ENCODE peak calls at places on chromosomes 3 and 15, in eight cellular contexts. H is SJCRH30, M is spleen, W is GM12891, Y is amniotic stem cell, E is GM19239, O is right cardiac atrium, R is T-cell. D is an unnamed sample.

GRCh38 chr3:185737740-185738680 is 86.8 kb downstream of the IGF2BP2 start:
- DNase-seq in O (no peak), H (no peak), W (no peak), R (no peak), E (no peak), Y (no peak), M (no peak), D (no peak)

GRCh38 chr3:11465744-11466611 is 177.7 kb downstream of the VGLL4 start:
- DNase-seq in M (no peak), W (no peak), R (no peak), H (no peak), E (no peak), Y (peak), O (peak), D (peak)

GRCh38 chr3:124520970-124521369 is 209.3 kb upstream of the UMPS start:
- DNase-seq in E (no peak), W (no peak), H (no peak), R (no peak), M (no peak), O (no peak), Y (no peak), D (peak)

GRCh38 chr3:126983653-126984390 is 907 bp downstream of the PLXNA1 start:
- DNase-seq in W (peak), R (no peak), O (no peak), H (peak), E (no peak), Y (no peak), M (peak), D (peak)

GRCh38 chr3:127999509-128000106 is 52.6 kb upstream of the SEC61A1 start:
- DNase-seq in O (no peak), W (no peak), E (no peak), Y (no peak), M (no peak), R (no peak), H (no peak), D (no peak)

GRCh38 chr15:45183001-45183400 is 4.8 kb downstream of the SHF start:
- DNase-seq in W (no peak), R (no peak), O (no peak), E (no peak), H (no peak), M (no peak), Y (no peak), D (no peak)

GRCh38 chr3:185924375-185924774 is 13.4 kb downstream of the TRA2B start:
- DNase-seq in E (no peak), Y (no peak), M (no peak), W (no peak), R (no peak), H (no peak), O (no peak), D (no peak)

GRCh38 chr3:44555753-44556152 is 760 bp downstream of the ZKSCAN7 start:
- DNase-seq in O (no peak), Y (no peak), E (peak), H (no peak), R (no peak), W (peak), M (no peak), D (no peak)

GRCh38 chr15:99436472-99437314 is 129.1 kb upstream of the MEF2A start:
- DNase-seq in M (no peak), H (no peak), E (no peak), Y (no peak), O (no peak), R (no peak), W (no peak), D (no peak)

GRCh38 chr3:42961633-42962032 is 17.5 kb upstream of the GASK1A start:
- DNase-seq in O (no peak), R (no peak), H (no peak), W (no peak), Y (peak), E (no peak), M (no peak), D (no peak)

GRCh38 chr15:80871801-80872327 is 92.7 kb downstream of the CEMIP start:
- DNase-seq in M (no peak), H (no peak), Y (no peak), E (no peak), W (no peak), O (no peak), R (no peak), D (no peak)

GRCh38 chr15:90552162-90552928 is 22.6 kb downstream of the CRTC3 start:
- DNase-seq in H (peak), R (no peak), W (no peak), M (no peak), O (no peak), E (no peak), Y (no peak), D (no peak)

GRCh38 chr3:54970895-54971294 is 43.0 kb upstream of the LRTM1 start:
- DNase-seq in E (no peak), Y (no peak), O (no peak), H (no peak), W (no peak), M (no peak), R (no peak), D (no peak)

GRCh38 chr3:12948891-12949711 is 107.7 kb upstream of the RPL32 start:
- DNase-seq in E (peak), M (no peak), R (no peak), O (no peak), W (no peak), Y (peak), H (no peak), D (peak)

GRCh38 chr3:53850895-53851294 is 4.5 kb downstream of the IL17RB start:
- DNase-seq in M (no peak), H (no peak), Y (no peak), O (peak), W (no peak), E (no peak), R (no peak), D (no peak)

GRCh38 chr15:61743352-61743909 is 316.8 kb downstream of the VPS13C start:
- DNase-seq in E (no peak), Y (no peak), H (no peak), W (no peak), M (no peak), R (no peak), O (no peak), D (no peak)

GRCh38 chr15:79967331-79968182 is 3.4 kb downstream of the BCL2A1 start:
- DNase-seq in W (no peak), O (no peak), H (no peak), E (no peak), Y (no peak), R (no peak), M (peak), D (no peak)

GRCh38 chr3:105369501-105370371 is 3.0 kb downstream of the ALCAM start:
- DNase-seq in R (peak), M (peak), H (peak), E (no peak), O (peak), W (no peak), Y (peak), D (peak)

GRCh38 chr3:188508454-188508853 is 354.5 kb downstream of the LPP start:
- DNase-seq in H (no peak), M (no peak), W (no peak), Y (no peak), E (no peak), R (no peak), O (no peak), D (no peak)

GRCh38 chr3:138078901-138079344 is 36.5 kb downstream of the DZIP1L start:
- DNase-seq in Y (peak), W (no peak), R (no peak), H (no peak), O (no peak), E (no peak), M (no peak), D (peak)

GRCh38 chr3:188634285-188634684 is 480.3 kb downstream of the LPP start:
- DNase-seq in O (no peak), M (no peak), R (no peak), H (no peak), W (no peak), Y (no peak), E (no peak), D (no peak)

GRCh38 chr3:14793126-14793857 is 25.5 kb upstream of the FGD5 start:
- DNase-seq in E (no peak), O (peak), Y (no peak), R (no peak), H (no peak), M (peak), W (no peak), D (no peak)

GRCh38 chr15:29638781-29639180 is 183.5 kb downstream of the TJP1 start:
- DNase-seq in W (no peak), H (no peak), Y (no peak), R (no peak), M (no peak), E (no peak), O (no peak), D (no peak)

D was measured in MG63.